ENCODE peak calls at places on chromosomes 11 and 22, in ten cellular contexts. O is sigmoid colon, M is fibroblast of pulmonary artery, V is GM12865, Z is fibroblast of lung, N is neural progenitor cell, L is pancreas, T is choroid plexus epithelial cell, F is ovary, H is foreskin fibroblast. B is an unnamed sample.

GRCh38 chr11:82994615-82995014 is 77.1 kb downstream of the RAB30 start:
- DNase-seq in F (no peak), M (no peak), V (no peak), T (no peak), N (no peak), O (no peak), Z (peak; percentile 25), H (peak; percentile 30), L (no peak), B (no peak)

GRCh38 chr22:20128902-20129746 is 2.5 kb upstream of the ZDHHC8 start:
- DNase-seq in M (peak; percentile 30), N (peak; percentile 50), F (no peak), H (no peak), V (peak; percentile 41), Z (peak; percentile 26), L (no peak), T (peak; percentile 60), O (no peak), B (no peak)

GRCh38 chr11:11998091-11998781 is 10.2 kb downstream of the DKK3 start:
- DNase-seq in Z (peak; percentile 88), H (peak; percentile 86), F (no peak), L (no peak), T (peak; percentile 88), V (peak; percentile 40), O (no peak), N (no peak), M (peak; percentile 90), B (peak; percentile 74)

GRCh38 chr11:14500181-14500651 is 605 bp upstream of the COPB1 start:
- DNase-seq in F (peak; percentile 37), N (peak; percentile 24), Z (peak; percentile 75), O (no peak), M (peak; percentile 61), T (peak; percentile 80), L (peak; percentile 48), H (peak; percentile 60), V (peak; percentile 72), B (no peak)

GRCh38 chr22:44026630-44027511 is 2.8 kb downstream of the PARVB start:
- DNase-seq in H (no peak), Z (peak; percentile 57), L (no peak), M (peak; percentile 62), O (peak; percentile 85), T (peak; percentile 50), V (peak; percentile 96), F (peak; percentile 42), N (no peak), B (no peak)

GRCh38 chr22:29208879-29209623 is 3.4 kb downstream of the EMID1 start:
- DNase-seq in H (no peak), O (no peak), N (no peak), L (no peak), V (no peak), M (no peak), F (no peak), Z (no peak), T (no peak), B (no peak)

GRCh38 chr11:12258451-12258850 is 118.9 kb upstream of the PARVA start:
- DNase-seq in Z (no peak), O (no peak), L (no peak), N (no peak), M (peak; percentile 54), T (peak; percentile 55), V (no peak), F (no peak), H (no peak), B (no peak)

GRCh38 chr22:44550666-44551491 is 52.8 kb upstream of the RTL6 start:
- DNase-seq in N (no peak), T (peak; percentile 84), Z (peak; percentile 96), F (peak; percentile 85), V (peak; percentile 75), O (peak; percentile 96), L (no peak), M (peak; percentile 96), H (peak; percentile 93), B (peak; percentile 23)

GRCh38 chr11:68315581-68315920 is 3.2 kb downstream of the LRP5 start:
- DNase-seq in O (no peak), N (no peak), Z (no peak), T (no peak), V (no peak), H (no peak), M (no peak), L (no peak), F (no peak), B (no peak)

DNA sequence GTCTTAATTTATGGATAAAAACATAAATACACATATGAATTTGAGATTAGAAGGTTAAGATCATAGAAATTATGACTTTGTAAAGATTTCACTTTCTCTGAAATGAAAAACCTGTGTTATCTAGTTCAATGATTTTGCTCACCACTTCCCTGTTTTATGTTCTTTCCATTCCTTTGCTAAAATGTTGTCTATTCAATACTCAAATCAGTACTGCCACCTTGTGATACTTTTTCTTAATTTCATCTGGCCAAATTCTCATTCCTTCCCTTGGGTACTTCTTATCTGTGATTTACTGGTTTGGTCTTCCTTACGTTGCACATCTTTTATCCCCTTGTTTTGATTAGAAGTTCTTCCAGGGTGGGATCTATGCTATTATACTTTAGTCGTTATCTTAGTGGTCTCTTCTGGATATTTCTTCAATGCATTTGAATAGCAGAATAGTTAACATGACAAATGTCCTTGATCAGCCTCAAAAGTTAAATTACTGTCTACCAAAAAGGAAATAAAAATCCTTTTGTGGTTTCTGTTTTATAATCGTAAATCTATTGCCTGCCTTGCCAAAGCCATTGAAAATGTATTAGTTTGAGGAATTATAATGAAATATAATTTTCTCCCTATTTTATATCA is 197.0 kb downstream of the PGR start:
- DNase-seq in F (no peak), N (peak; percentile 24), M (peak; percentile 63), L (no peak), T (peak; percentile 73), V (peak; percentile 21), Z (peak; percentile 62), H (no peak), O (no peak), B (no peak)
- TF ChIP-seq CTCF in F (no peak), N (peak; percentile 58), M (peak; percentile 49), L (no peak), T (peak; percentile 50), V (no peak), Z (peak; percentile 53), H (peak; percentile 34), O (no peak), B (peak; percentile 44)

GRCh38 chr22:47119181-47119580 is 356.7 kb downstream of the TBC1D22A start:
- DNase-seq in F (no peak), T (no peak), N (no peak), M (no peak), H (no peak), L (no peak), V (no peak), Z (no peak), O (no peak), B (no peak)
- H3K4me3 ChIP-seq in F (no peak overlapping the region), T (no peak overlapping the region), N (no peak overlapping the region), M (no peak overlapping the region), H (no peak overlapping the region), L (no peak overlapping the region), V (no peak overlapping the region), Z (no peak overlapping the region), O (no peak overlapping the region), B (no peak overlapping the region)

DNA sequence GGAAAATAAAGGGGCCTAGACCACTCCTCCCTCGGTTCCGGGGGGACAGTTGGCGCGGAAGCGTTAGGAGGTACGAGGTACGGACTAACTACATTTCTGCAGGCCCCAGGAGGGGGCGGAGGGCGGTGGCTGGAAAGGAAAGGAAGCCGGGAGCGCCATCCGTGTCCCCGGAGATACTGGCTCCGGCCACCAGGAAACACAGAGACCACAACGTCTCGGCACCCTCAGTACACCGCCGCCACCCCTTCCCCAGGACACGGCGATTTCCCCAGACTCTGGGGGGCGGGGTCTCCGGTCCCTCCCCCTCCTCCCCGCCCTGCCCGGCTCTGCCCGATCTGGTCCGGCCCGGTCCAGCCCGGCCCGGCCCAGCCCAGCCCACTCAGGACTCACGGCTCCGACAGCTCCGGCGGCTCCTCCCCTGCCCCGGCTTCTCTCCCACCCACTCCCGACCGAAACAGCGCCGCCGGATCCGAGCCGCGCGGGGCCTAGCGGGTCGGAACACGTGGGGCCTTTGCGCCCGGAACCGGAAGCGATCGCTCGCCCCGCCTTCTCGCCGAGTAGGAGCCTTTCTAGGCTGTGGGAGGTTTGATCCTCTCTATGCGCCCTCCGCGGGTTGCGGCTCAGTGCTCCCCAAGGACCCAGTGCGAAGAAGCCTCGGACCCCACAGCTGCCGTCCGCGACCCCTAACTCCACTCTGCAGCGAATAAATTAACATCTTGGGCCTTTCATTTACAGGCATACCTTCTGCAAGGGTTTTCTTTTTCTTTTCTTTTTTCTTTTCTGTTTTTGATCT is at the start of gene ZNF202:
- DNase-seq in Z (peak; percentile 91), H (peak; percentile 87), N (peak; percentile 96), V (peak; percentile 93), T (peak; percentile 91), M (peak; percentile 93), L (peak; percentile 89), F (peak; percentile 87), O (peak; percentile 95), B (peak; percentile 62)
- TF ChIP-seq CTCF in Z (peak; percentile 18), H (peak; percentile 7), N (peak; percentile 44), V (no peak), T (peak; percentile 27), M (no peak), L (peak; percentile 15), F (no peak), O (peak; percentile 9), B (no peak)

GRCh38 chr11:43582024-43582836 is 98.3 kb upstream of the HSD17B12 start:
- DNase-seq in T (no peak), Z (no peak), F (no peak), N (no peak), H (no peak), L (no peak), O (no peak), M (no peak), V (no peak), B (no peak)
- H3K4me3 ChIP-seq in T (no peak overlapping the region), Z (no peak overlapping the region), F (no peak overlapping the region), N (peak overlapping the region; percentile 57), H (no peak overlapping the region), L (peak overlapping the region; percentile 32), O (no peak overlapping the region), M (no peak overlapping the region), V (no peak overlapping the region), B (no peak overlapping the region)

DNA sequence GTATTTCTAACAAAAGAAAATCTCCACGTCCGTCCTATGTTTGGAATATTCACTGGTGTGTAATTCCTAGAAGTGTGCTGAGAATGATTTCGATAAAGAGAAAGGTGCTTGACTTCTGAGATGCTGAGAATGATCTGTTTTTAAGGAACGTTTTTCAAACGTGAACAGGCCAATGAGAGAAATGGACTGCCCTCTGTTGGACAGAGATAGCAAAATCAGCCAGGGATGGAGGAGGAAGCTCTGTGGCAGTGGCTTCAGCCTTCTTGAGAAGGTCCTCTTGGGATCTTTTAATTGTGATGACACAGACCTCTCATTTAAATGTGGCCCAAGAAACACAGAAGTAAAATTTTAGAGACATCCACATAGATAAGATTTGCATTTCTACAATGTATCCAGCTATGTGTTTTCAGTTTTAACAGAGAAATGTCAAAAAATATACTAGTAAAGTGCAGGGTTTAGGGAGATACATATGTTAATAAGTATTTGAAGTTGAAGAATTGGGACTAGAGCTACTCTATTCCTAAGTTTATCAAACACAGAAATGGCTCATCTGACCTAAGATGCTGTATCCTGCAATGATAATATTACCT is 84.0 kb upstream of the RCN1 start:
- DNase-seq in M (peak; percentile 61), L (no peak), T (peak; percentile 74), V (peak; percentile 62), H (peak; percentile 37), Z (peak; percentile 55), O (no peak), F (no peak), N (peak; percentile 74), B (no peak)
- TF ChIP-seq CTCF in M (peak; percentile 87), L (peak; percentile 21), T (peak; percentile 85), V (peak; percentile 72), H (peak; percentile 78), Z (peak; percentile 84), O (peak; percentile 12), F (no peak), N (peak; percentile 79), B (peak; percentile 83)